ENCODE peak calls at places on chromosomes 7 and 10, in six cellular contexts. L, V, A, K, T and Q are unnamed samples.
A peak's percentile ranks its signal among the peaks of the same experiment; 100 is the strongest.

GRCh38 chr7:151251328-151251925 is 2.9 kb upstream of the SMARCD3 start:
- DNase-seq in A (no peak), K (no peak), T (no peak), V (peak; percentile 75), L (no peak), Q (no peak)

GRCh38 chr10:133384071-133384470 is 5.0 kb downstream of the PAOX start:
- DNase-seq in T (no peak), K (no peak), A (no peak), L (no peak), V (no peak), Q (no peak)

GRCh38 chr7:158549176-158549833 is 38.3 kb downstream of the PTPRN2 start:
- DNase-seq in A (peak; percentile 21), L (no peak), K (no peak), T (no peak), V (peak; percentile 44), Q (no peak)

GRCh38 chr7:95357623-95358022 is 33.3 kb upstream of the PON1 start:
- DNase-seq in A (no peak), K (no peak), V (no peak), L (no peak), T (no peak), Q (no peak)

GRCh38 chr7:20442951-20443350 is 112.3 kb downstream of the ITGB8 start:
- DNase-seq in V (no peak), K (no peak), L (no peak), A (no peak), T (no peak), Q (no peak)

GRCh38 chr10:66187096-66187733 is 738.6 kb upstream of the LRRTM3 start:
- DNase-seq in A (no peak), T (no peak), K (no peak), L (no peak), V (no peak), Q (no peak)

GRCh38 chr7:3230908-3231307 is 70.1 kb upstream of the SDK1 start:
- DNase-seq in K (no peak), A (no peak), V (no peak), T (no peak), L (no peak), Q (no peak)

GRCh38 chr7:27560706-27561235 is 101.9 kb downstream of the HIBADH start:
- DNase-seq in L (peak; percentile 35), K (peak; percentile 22), A (no peak), T (no peak), V (no peak), Q (no peak)

GRCh38 chr7:30436046-30436445 is 42.5 kb downstream of the NOD1 start:
- DNase-seq in T (no peak), A (no peak), V (no peak), L (no peak), K (no peak), Q (no peak)

GRCh38 chr7:142323706-142324105 is 65.8 kb upstream of the PRSS58 start:
- DNase-seq in K (no peak), L (no peak), A (peak; percentile 15), V (peak; percentile 27), T (no peak), Q (peak; percentile 23)

GRCh38 chr7:99312316-99313203 is 13.1 kb upstream of the ARPC1A start:
- DNase-seq in K (peak; percentile 84), L (peak; percentile 89), V (peak; percentile 50), T (no peak), A (peak; percentile 80), Q (peak; percentile 65)

GRCh38 chr7:76225379-76225778 is 23.7 kb downstream of the SRRM3 start:
- DNase-seq in V (no peak), A (no peak), L (peak; percentile 48), K (peak; percentile 61), T (no peak), Q (no peak)

GRCh38 chr10:97332586-97333350 is 1.8 kb downstream of the FRAT2 start:
- DNase-seq in A (peak; percentile 86), L (peak; percentile 87), V (peak; percentile 30), K (peak; percentile 84), T (no peak), Q (no peak)

GRCh38 chr10:13669182-13669860 is 82.6 kb downstream of the PRPF18 start:
- DNase-seq in A (no peak), L (no peak), V (no peak), K (no peak), T (no peak), Q (no peak)

GRCh38 chr10:27804136-27804535 is 58.5 kb upstream of the MKX start:
- DNase-seq in T (no peak), L (no peak), K (no peak), A (no peak), V (no peak), Q (no peak)